ENCODE peak calls at places on chromosome 14, in six cellular contexts. A is M059J, U is Caki2, R is HEK293T, C is left cardiac atrium, H is H4. E is an unnamed sample.

GRCh38 chr14:64503184-64503433 is 529 bp downstream of the ZBTB25 start:
- DNase-seq in A (no peak), U (no peak), R (no peak), C (no peak), H (no peak), E (no peak)

GRCh38 chr14:70317969-70318634 is 41.4 kb downstream of the COX16 start:
- DNase-seq in A (peak; percentile 46), U (peak; percentile 18), R (peak; percentile 61), C (no peak), H (peak; percentile 40), E (peak; percentile 66)

GRCh38 chr14:27995688-27996087 is 770.9 kb upstream of the FOXG1 start:
- DNase-seq in A (no peak), U (no peak), R (no peak), C (no peak), H (no peak), E (no peak)

GRCh38 chr14:61462566-61463195 is 141.3 kb downstream of the PRKCH start:
- DNase-seq in A (peak; percentile 63), U (peak; percentile 59), R (no peak), C (no peak), H (peak; percentile 63), E (no peak)

GRCh38 chr14:52307376-52307775 is 6.7 kb upstream of the PTGER2 start:
- DNase-seq in A (no peak), U (no peak), R (no peak), C (no peak), H (no peak), E (no peak)

GRCh38 chr14:73977896-73978295 is 27.8 kb downstream of the COQ6 start:
- DNase-seq in A (peak; percentile 17), U (no peak), R (no peak), C (no peak), H (peak; percentile 20), E (no peak)

GRCh38 chr14:41558527-41558926 is 48.1 kb upstream of the LRFN5 start:
- DNase-seq in A (no peak), U (no peak), R (no peak), C (no peak), H (no peak), E (no peak)

GRCh38 chr14:72636094-72636493 is 257.8 kb downstream of the DPF3 start:
- DNase-seq in A (no peak), U (no peak), R (no peak), C (no peak), H (no peak), E (no peak)

GRCh38 chr14:100539766-100540140 is 47.5 kb downstream of the BEGAIN start:
- DNase-seq in A (no peak), U (no peak), R (no peak), C (peak; percentile 11), H (no peak), E (no peak)

GRCh38 chr14:67940476-67940875 is 120.9 kb downstream of the RAD51B start:
- DNase-seq in A (no peak), U (no peak), R (no peak), C (no peak), H (no peak), E (no peak)

GRCh38 chr14:62209287-62209899 is 447.2 kb downstream of the SNAPC1 start:
- DNase-seq in A (peak; percentile 65), U (no peak), R (no peak), C (no peak), H (peak; percentile 19), E (no peak)

GRCh38 chr14:50831704-50832130 is 755 bp upstream of the NIN start:
- DNase-seq in A (peak; percentile 16), U (no peak), R (no peak), C (no peak), H (no peak), E (no peak)

GRCh38 chr14:104895786-104896642 is 28.7 kb upstream of the PLD4 start:
- DNase-seq in A (no peak), U (no peak), R (no peak), C (peak; percentile 54), H (no peak), E (no peak)

GRCh38 chr14:77043984-77044485 is 15.5 kb upstream of the IRF2BPL start:
- DNase-seq in A (no peak), U (no peak), R (no peak), C (no peak), H (no peak), E (no peak)

GRCh38 chr14:58138065-58138718 is 13.8 kb downstream of the ARMH4 start:
- DNase-seq in A (no peak), U (no peak), R (no peak), C (no peak), H (no peak), E (no peak)

GRCh38 chr14:50107850-50108249 is 8.5 kb downstream of the VCPKMT start:
- DNase-seq in A (no peak), U (no peak), R (no peak), C (no peak), H (no peak), E (no peak)

GRCh38 chr14:38042356-38042755 is 165.3 kb upstream of the SSTR1 start:
- DNase-seq in A (peak; percentile 75), U (peak; percentile 69), R (no peak), C (no peak), H (peak; percentile 87), E (peak; percentile 59)

GRCh38 chr14:23113346-23114119 is 5.5 kb downstream of the CEBPE start:
- DNase-seq in A (peak; percentile 34), U (no peak), R (no peak), C (no peak), H (no peak), E (no peak)

GRCh38 chr14:69404478-69404877 is 6.0 kb downstream of the SLC39A9 start:
- DNase-seq in A (no peak), U (no peak), R (no peak), C (no peak), H (no peak), E (no peak)

GRCh38 chr14:83827383-83827782 is 1702.6 kb upstream of the FLRT2 start:
- DNase-seq in A (no peak), U (no peak), R (no peak), C (no peak), H (no peak), E (no peak)

GRCh38 chr14:79915411-79915810 is 295.9 kb downstream of the DIO2 start:
- DNase-seq in A (no peak), U (no peak), R (no peak), C (no peak), H (no peak), E (no peak)

GRCh38 chr14:47346849-47347248 is 328.6 kb downstream of the MDGA2 start:
- DNase-seq in A (no peak), U (no peak), R (no peak), C (no peak), H (no peak), E (no peak)

GRCh38 chr14:50020799-50021198 is 95.6 kb downstream of the VCPKMT start:
- DNase-seq in A (no peak), U (no peak), R (no peak), C (no peak), H (no peak), E (no peak)